ENCODE peak calls at places on chromosome 18, in four cellular contexts. Z is Peyer's patch, U is omental fat pad, C is progenitor cell of endocrine pancreas. P is an unnamed sample.
A peak's percentile ranks its signal among the peaks of the same experiment; 100 is the strongest.

GRCh38 chr18:10454800-10455550 is 540 bp downstream of the APCDD1 start:
- DNase-seq in Z (no peak), C (peak; percentile 43), U (no peak), P (peak; percentile 36)

GRCh38 chr18:55494899-55495298 is 93.1 kb downstream of the TCF4 start:
- DNase-seq in C (no peak), U (no peak), Z (no peak), P (no peak)

GRCh38 chr18:56124186-56124585 is 514.2 kb downstream of the TXNL1 start:
- DNase-seq in C (no peak), U (no peak), Z (no peak), P (no peak)

GRCh38 chr18:79526468-79527460 is 131.0 kb downstream of the NFATC1 start:
- DNase-seq in U (no peak), Z (peak; percentile 50), C (no peak), P (no peak)

GRCh38 chr18:79644006-79644665 is 35.5 kb upstream of the CTDP1 start:
- DNase-seq in Z (peak; percentile 81), U (peak; percentile 33), C (peak; percentile 72), P (peak; percentile 72)

GRCh38 chr18:79395761-79396404 is at the start of gene NFATC1:
- DNase-seq in C (no peak), U (no peak), Z (peak; percentile 82), P (peak; percentile 42)

GRCh38 chr18:11857177-11857887 is 6.1 kb downstream of the CHMP1B start:
- DNase-seq in Z (peak; percentile 90), C (no peak), U (peak; percentile 51), P (peak; percentile 83)

GRCh38 chr18:74748809-74749208 is 151.1 kb downstream of the ZNF407 start:
- DNase-seq in Z (no peak), C (no peak), U (no peak), P (no peak)

GRCh38 chr18:9731380-9731779 is 23.3 kb downstream of the RAB31 start:
- DNase-seq in U (no peak), C (no peak), Z (peak; percentile 29), P (no peak)

GRCh38 chr18:28176933-28177827 is at the start of gene CDH2:
- DNase-seq in U (no peak), Z (no peak), C (peak; percentile 60), P (no peak)

GRCh38 chr18:74742573-74742972 is 144.9 kb downstream of the ZNF407 start:
- DNase-seq in U (no peak), C (no peak), Z (no peak), P (no peak)

GRCh38 chr18:76227759-76228158 is 267.3 kb downstream of the ZNF516 start:
- DNase-seq in Z (no peak), U (no peak), C (no peak), P (no peak)

GRCh38 chr18:7822435-7823425 is 255.6 kb downstream of the PTPRM start:
- DNase-seq in C (no peak), U (no peak), Z (no peak), P (no peak)

GRCh38 chr18:55185391-55185790 is 226.1 kb upstream of the CCDC68 start:
- DNase-seq in U (no peak), C (no peak), Z (no peak), P (no peak)

GRCh38 chr18:75208055-75208835 is 694 bp downstream of the PTGR3 start:
- DNase-seq in C (no peak), U (no peak), Z (peak; percentile 73), P (peak; percentile 53)

GRCh38 chr18:28740575-28740974 is 563.6 kb upstream of the CDH2 start:
- DNase-seq in Z (no peak), U (no peak), C (no peak), P (no peak)

GRCh38 chr18:63975632-63976031 is 5.8 kb downstream of the SERPINB8 start:
- DNase-seq in C (no peak), U (no peak), Z (no peak), P (no peak)

GRCh38 chr18:14970027-14970426 is 222.1 kb downstream of the ANKRD30B start:
- DNase-seq in Z (no peak), C (no peak), U (no peak), P (no peak)

GRCh38 chr18:56563568-56563967 is 74.8 kb downstream of the TXNL1 start:
- DNase-seq in Z (no peak), U (no peak), C (no peak), P (no peak)

GRCh38 chr18:35582899-35583558 is 1.5 kb downstream of the GALNT1 start:
- DNase-seq in U (no peak), C (no peak), Z (no peak), P (no peak)

GRCh38 chr18:48939368-48940097 is 11.2 kb downstream of the SMAD7 start:
- DNase-seq in Z (no peak), U (no peak), C (no peak), P (peak; percentile 53)

GRCh38 chr18:7567487-7568425 is 640 bp downstream of the PTPRM start:
- DNase-seq in Z (peak; percentile 56), C (peak; percentile 53), U (no peak), P (peak; percentile 59)

GRCh38 chr18:77147418-77147852 is 14.9 kb upstream of the MBP start:
- DNase-seq in C (no peak), U (no peak), Z (no peak), P (no peak)

GRCh38 chr18:45197526-45197970 is 417.7 kb upstream of the SLC14A2 start:
- DNase-seq in Z (no peak), C (no peak), U (no peak), P (no peak)

GRCh38 chr18:5895886-5896740 is 791 bp upstream of the TMEM200C start:
- DNase-seq in Z (peak; percentile 50), C (peak; percentile 49), U (no peak), P (no peak)

GRCh38 chr18:49481317-49481716 is 5.7 kb downstream of the C18orf32 start:
- DNase-seq in Z (no peak), U (no peak), C (no peak), P (no peak)

DNA sequence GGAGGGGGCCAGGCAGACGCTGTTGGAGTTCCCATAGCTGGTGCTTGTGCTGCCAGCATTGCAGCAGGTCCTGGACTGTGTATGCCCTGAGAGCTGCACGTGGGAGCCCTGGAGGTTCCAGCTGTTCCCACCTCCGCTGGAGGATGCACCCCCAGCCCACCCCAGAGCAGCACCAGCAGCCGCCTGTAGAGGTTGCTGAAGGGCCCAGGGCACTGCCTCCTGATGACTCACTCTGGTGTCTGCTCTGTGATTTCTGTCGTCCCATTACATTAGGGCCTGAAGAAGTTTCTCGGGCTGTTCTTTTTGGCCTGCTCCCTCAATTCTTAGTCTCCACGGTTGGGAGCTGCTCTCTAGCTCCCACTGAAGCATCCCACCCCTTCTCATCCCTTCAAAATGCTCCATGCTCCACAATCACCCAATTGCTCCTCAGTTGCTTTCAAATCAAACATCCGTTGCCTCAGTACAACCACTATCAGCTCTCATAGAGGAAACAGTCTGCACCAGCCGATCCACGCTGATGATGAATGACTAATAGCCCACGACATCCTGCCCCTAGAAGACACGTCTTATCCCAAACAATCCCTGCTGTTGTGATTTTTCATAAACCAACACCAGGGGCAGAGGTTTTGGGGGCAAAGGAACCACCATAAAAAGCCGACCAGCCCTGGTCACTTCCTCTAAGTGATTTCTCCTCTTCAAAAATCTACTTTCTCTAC is 65.2 kb upstream of the RNF152 start:
- DNase-seq in Z (no peak), U (no peak), C (no peak), P (no peak)
- TF ChIP-seq CTCF in Z (no peak), U (no peak), C (no peak), P (no peak)

DNA sequence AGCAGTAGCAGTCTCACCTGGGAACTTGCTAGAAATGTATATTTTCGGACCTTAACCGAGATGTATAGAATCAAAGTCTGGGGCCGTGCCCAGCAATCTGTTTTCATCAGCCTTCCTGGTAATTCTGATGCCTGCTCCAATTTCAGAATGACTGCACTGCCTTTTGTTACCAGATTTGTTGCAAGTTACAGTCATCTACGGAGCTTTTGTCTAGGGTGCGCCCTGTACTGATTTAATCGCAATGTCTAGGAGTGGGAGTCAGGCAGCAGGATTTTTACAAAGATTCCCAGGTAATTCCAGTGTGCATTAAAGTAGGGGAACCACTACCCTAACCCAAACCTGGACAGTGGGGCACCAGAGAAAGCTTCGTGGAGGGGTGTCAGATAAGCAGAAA is 178.0 kb downstream of the HAUS1 start:
- DNase-seq in Z (no peak), U (no peak), C (no peak), P (no peak)
- TF ChIP-seq CTCF in Z (no peak), U (no peak), C (no peak), P (no peak)

GRCh38 chr18:60982958-60983357 is 350.3 kb upstream of the CDH20 start:
- DNase-seq in C (no peak), Z (no peak), U (no peak), P (no peak)
- TF ChIP-seq CTCF in C (no peak), Z (no peak), U (no peak), P (no peak)

DNA sequence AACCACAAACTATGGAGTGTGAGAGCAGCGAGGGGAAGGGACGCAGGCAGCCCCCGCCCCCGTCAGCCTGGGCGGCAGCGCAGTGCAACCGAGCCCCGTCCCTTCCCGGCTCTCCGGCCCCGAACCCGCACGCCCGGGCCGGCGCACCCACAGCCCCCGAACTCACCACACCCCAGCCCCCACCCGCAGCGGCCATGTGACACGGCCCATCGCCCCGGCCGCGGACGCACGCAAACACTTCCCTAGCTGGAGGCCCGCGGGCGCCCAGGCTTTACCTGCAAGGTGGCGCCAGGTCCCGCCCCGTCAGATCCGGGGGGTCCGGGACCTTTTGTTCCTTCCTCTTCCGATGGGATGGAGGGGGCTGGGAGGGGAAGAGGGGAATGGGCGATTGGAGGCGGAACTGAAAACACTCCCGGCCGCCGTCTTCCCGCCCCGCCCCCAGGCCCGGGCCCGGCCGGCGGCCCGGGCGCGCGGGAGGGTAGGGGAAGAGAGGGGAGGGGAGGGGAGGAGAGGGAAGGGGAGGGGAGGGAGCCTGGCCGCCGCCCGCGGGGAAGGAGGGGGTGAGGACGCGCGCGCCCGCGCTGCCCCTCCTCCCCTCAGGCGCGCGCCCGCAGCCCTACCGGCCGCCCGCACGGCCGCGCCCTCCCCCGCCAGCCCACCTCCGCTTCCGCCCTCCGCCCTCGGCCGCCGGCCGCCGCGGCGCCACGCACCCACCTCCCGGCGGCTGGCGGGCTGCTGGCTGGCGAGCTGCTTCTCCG is at the start of gene SMAD2:
- DNase-seq in Z (peak; percentile 91), C (peak; percentile 80), U (peak; percentile 56), P (peak; percentile 88)
- TF ChIP-seq CTCF in Z (no peak), C (no peak), U (no peak), P (no peak)

P was measured in Calu3.